ENCODE peak calls at places on chromosomes 7 and 10, in eight cellular contexts. K is SK-N-SH, B is HCT116, W is A549, N is HepG2, O is IMR-90, Q is H1, Z is K562. I is an unnamed sample.

GRCh38 chr7:78197447-78197846 is 398.9 kb downstream of the PHTF2 start:
- DNase-seq in K (no peak), B (no peak), W (no peak), N (no peak), O (peak), Q (no peak), Z (no peak), I (no peak)

GRCh38 chr10:131350245-131350644 is 38.7 kb upstream of the TCERG1L start:
- DNase-seq in K (no peak), B (no peak), W (no peak), N (no peak), O (no peak), Q (no peak), Z (no peak), I (no peak)

GRCh38 chr7:54015251-54015650 is 526.9 kb upstream of the VSTM2A start:
- DNase-seq in K (no peak), B (no peak), W (no peak), N (no peak), O (no peak), Q (no peak), Z (no peak), I (no peak)

GRCh38 chr10:109127363-109127762 is 795.9 kb downstream of the XPNPEP1 start:
- DNase-seq in K (no peak), B (no peak), W (no peak), N (no peak), O (no peak), Q (no peak), Z (no peak), I (no peak)

GRCh38 chr7:11458736-11459483 is 373.1 kb downstream of the THSD7A start:
- DNase-seq in K (no peak), B (no peak), W (peak), N (no peak), O (peak), Q (no peak), Z (no peak), I (no peak)

GRCh38 chr7:1986366-1987083 is 246.2 kb downstream of the MAD1L1 start:
- DNase-seq in K (no peak), B (no peak), W (no peak), N (no peak), O (no peak), Q (no peak), Z (no peak), I (no peak)

GRCh38 chr7:111312966-111313365 is 222.0 kb downstream of the LRRN3 start:
- DNase-seq in K (no peak), B (no peak), W (no peak), N (peak), O (peak), Q (no peak), Z (no peak), I (no peak)

GRCh38 chr10:111076191-111076681 is 593 bp upstream of the ADRA2A start:
- DNase-seq in K (peak), B (peak), W (peak), N (no peak), O (peak), Q (peak), Z (peak), I (no peak)

GRCh38 chr10:44020322-44021111 is 364.4 kb downstream of the CXCL12 start:
- DNase-seq in K (no peak), B (no peak), W (no peak), N (no peak), O (no peak), Q (no peak), Z (no peak), I (peak)

GRCh38 chr10:96287392-96288105 is 16.2 kb upstream of the BLNK start:
- DNase-seq in K (no peak), B (no peak), W (no peak), N (peak), O (no peak), Q (no peak), Z (no peak), I (peak)

GRCh38 chr7:129343099-129343700 is 91.0 kb upstream of the STRIP2 start:
- DNase-seq in K (peak), B (peak), W (peak), N (peak), O (peak), Q (no peak), Z (peak), I (no peak)

GRCh38 chr7:28998110-28998509 is 40.0 kb upstream of the TRIL start:
- DNase-seq in K (no peak), B (no peak), W (no peak), N (peak), O (no peak), Q (no peak), Z (no peak), I (no peak)

GRCh38 chr10:115063702-115064479 is 29.3 kb upstream of the ATRNL1 start:
- DNase-seq in K (peak), B (no peak), W (no peak), N (no peak), O (no peak), Q (no peak), Z (no peak), I (no peak)

GRCh38 chr10:11646450-11646849 is 35.0 kb upstream of the USP6NL start:
- DNase-seq in K (no peak), B (no peak), W (no peak), N (no peak), O (no peak), Q (no peak), Z (no peak), I (no peak)

GRCh38 chr10:20144268-20144667 is 328.0 kb downstream of the PLXDC2 start:
- DNase-seq in K (no peak), B (no peak), W (no peak), N (no peak), O (no peak), Q (no peak), Z (no peak), I (no peak)

GRCh38 chr10:34580643-34581042 is 234.5 kb downstream of the PARD3 start:
- DNase-seq in K (no peak), B (no peak), W (peak), N (peak), O (peak), Q (no peak), Z (no peak), I (no peak)

GRCh38 chr7:76202666-76203030 is 952 bp downstream of the SRRM3 start:
- DNase-seq in K (peak), B (no peak), W (no peak), N (no peak), O (no peak), Q (no peak), Z (no peak), I (no peak)

GRCh38 chr10:61752111-61753011 is 89.6 kb downstream of the CABCOCO1 start:
- DNase-seq in K (no peak), B (peak), W (no peak), N (no peak), O (peak), Q (no peak), Z (no peak), I (no peak)

GRCh38 chr10:132836832-132837540 is 51.0 kb upstream of the NKX6-2 start:
- DNase-seq in K (peak), B (no peak), W (peak), N (peak), O (peak), Q (peak), Z (peak), I (no peak)

GRCh38 chr7:74625446-74625845 is 32.1 kb upstream of the GTF2I start:
- DNase-seq in K (no peak), B (no peak), W (no peak), N (peak), O (peak), Q (no peak), Z (peak), I (no peak)

GRCh38 chr7:70498633-70499032 is 633.3 kb upstream of the GALNT17 start:
- DNase-seq in K (no peak), B (no peak), W (no peak), N (no peak), O (no peak), Q (no peak), Z (no peak), I (no peak)

GRCh38 chr7:70497793-70498192 is 634.2 kb upstream of the GALNT17 start:
- DNase-seq in K (no peak), B (no peak), W (no peak), N (no peak), O (no peak), Q (no peak), Z (no peak), I (no peak)

GRCh38 chr7:70494225-70494877 is 637.6 kb upstream of the GALNT17 start:
- DNase-seq in K (no peak), B (no peak), W (no peak), N (no peak), O (no peak), Q (no peak), Z (no peak), I (no peak)

GRCh38 chr7:70494977-70495376 is 637.0 kb upstream of the GALNT17 start:
- DNase-seq in K (no peak), B (no peak), W (no peak), N (no peak), O (no peak), Q (no peak), Z (no peak), I (no peak)

DNA sequence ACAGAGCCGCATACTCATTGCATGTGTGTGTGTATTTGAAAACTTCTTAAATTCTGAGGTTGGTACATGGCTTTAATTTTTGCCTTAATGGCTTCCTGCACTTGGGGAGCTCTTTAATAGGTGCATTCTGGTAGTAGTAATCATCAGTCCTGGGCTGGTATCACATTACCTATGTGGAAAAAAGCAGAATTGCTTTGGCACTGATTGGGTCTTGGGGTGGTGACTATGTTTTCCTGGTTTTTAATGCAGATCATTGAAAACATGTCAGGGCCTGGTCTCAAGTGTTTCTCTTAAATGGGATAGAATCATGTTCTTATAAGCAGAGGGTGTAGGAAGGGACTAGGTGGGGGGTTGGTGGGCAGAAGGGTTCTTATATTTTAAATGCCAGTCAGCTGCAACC is 633.7 kb upstream of the GALNT17 start:
- DNase-seq in K (no peak), B (no peak), W (no peak), N (no peak), O (no peak), Q (no peak), Z (no peak), I (no peak)
- TF ChIP-seq RAD21 in K (no peak), B (no peak), W (no peak), N (no peak), O (no peak), Q (no peak), Z (no peak), I (no peak)

GRCh38 chr7:98234429-98235147 is 17.4 kb downstream of the TECPR1 start:
- DNase-seq in K (no peak), B (no peak), W (no peak), N (no peak), O (peak), Q (no peak), Z (no peak), I (no peak)
- TF ChIP-seq CTCF in K (peak), B (no peak), W (no peak), N (no peak), O (no peak), Q (no peak), Z (no peak), I (no peak)

DNA sequence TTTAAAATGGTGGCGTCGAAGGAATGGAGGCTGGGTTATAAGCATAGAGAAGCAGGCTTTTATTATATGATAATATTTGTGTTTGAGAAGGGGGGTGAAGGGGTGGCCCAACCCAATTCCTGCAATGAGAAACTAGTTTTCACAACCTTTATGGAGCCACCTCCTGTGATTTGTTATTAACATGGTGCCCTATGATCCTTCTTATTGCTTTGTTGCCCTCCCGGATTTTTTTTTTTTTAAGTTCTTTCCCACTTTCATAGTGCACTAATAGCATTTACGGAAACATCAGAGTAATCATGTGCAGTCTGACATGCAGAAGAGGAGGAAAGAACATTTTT is 324 bp upstream of the TSPAN12 start:
- DNase-seq in K (no peak), B (no peak), W (no peak), N (no peak), O (no peak), Q (no peak), Z (no peak), I (no peak)
- TF ChIP-seq RAD21 in K (no peak), B (no peak), W (no peak), N (no peak), O (no peak), Q (no peak), Z (no peak), I (no peak)

DNA sequence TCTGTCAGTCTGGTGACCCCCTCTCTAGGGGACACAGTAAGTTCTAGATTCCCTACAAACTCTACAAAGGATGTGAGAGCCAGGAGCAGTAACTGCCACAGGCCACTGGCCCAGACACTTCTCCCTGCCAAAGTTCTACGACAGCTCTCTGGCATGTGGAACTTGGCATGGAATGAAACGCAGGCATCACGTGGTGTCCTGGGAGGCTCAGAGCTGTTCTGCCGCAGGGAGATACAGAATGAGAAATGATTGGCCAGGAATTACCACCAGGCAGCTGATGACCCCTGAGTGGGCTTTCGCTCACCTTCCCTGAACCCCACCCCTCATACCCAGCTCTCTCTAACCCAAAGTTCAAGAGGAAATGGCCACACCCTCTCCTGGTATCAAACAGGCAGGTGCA is 29.8 kb upstream of the MSRB2 start:
- DNase-seq in K (no peak), B (no peak), W (peak), N (peak), O (peak), Q (no peak), Z (no peak), I (no peak)
- TF ChIP-seq CTCF in K (no peak), B (no peak), W (no peak), N (no peak), O (no peak), Q (no peak), Z (no peak), I (no peak)

I was measured in GM12878.